ENCODE peak calls at places on chromosomes 4 and X, in five cellular contexts. E, T, Y, C and I are unnamed samples.

GRCh38 chr4:175671491-175671934 is 140.6 kb downstream of the GPM6A start:
- DNase-seq in E (no peak), T (peak; percentile 37), Y (no peak), C (no peak), I (no peak)

GRCh38 chr4:26047795-26048194 is 133.8 kb downstream of the SMIM20 start:
- DNase-seq in E (no peak), T (no peak), Y (no peak), C (no peak), I (no peak)

GRCh38 chrX:133337250-133337649 is 78.0 kb downstream of the GPC4 start:
- DNase-seq in E (no peak), T (no peak), Y (no peak), C (no peak), I (no peak)

GRCh38 chr4:25440478-25441030 is 63.5 kb downstream of the ANAPC4 start:
- DNase-seq in E (no peak), T (peak; percentile 86), Y (no peak), C (no peak), I (no peak)

GRCh38 chr4:180617203-180617602 is 1626.0 kb upstream of the TENM3 start:
- DNase-seq in E (no peak), T (peak; percentile 35), Y (no peak), C (no peak), I (no peak)

GRCh38 chr4:30429813-30430466 is 290.2 kb upstream of the PCDH7 start:
- DNase-seq in E (no peak), T (peak; percentile 56), Y (no peak), C (no peak), I (no peak)

GRCh38 chrX:13669246-13669689 is 16.3 kb downstream of the TCEANC start:
- DNase-seq in E (peak; percentile 82), T (peak; percentile 95), Y (no peak), C (peak; percentile 28), I (peak; percentile 15)

GRCh38 chr4:99885063-99885664 is 9.1 kb downstream of the LAMTOR3 start:
- DNase-seq in E (peak; percentile 57), T (peak; percentile 61), Y (peak; percentile 18), C (peak; percentile 32), I (peak; percentile 4)

GRCh38 chrX:133776072-133776471 is 209.3 kb downstream of the GPC3 start:
- DNase-seq in E (peak; percentile 64), T (no peak), Y (peak; percentile 20), C (peak; percentile 3), I (no peak)

GRCh38 chrX:69222103-69223090 is 57.1 kb upstream of the PJA1 start:
- DNase-seq in E (peak; percentile 80), T (peak; percentile 85), Y (peak; percentile 78), C (peak; percentile 58), I (peak; percentile 60)

GRCh38 chr4:52864816-52865215 is 2.7 kb downstream of the RASL11B start:
- DNase-seq in E (no peak), T (peak; percentile 88), Y (no peak), C (no peak), I (peak; percentile 57)

GRCh38 chr4:123399638-123400358 is 3.2 kb downstream of the SPRY1 start:
- DNase-seq in E (no peak), T (no peak), Y (no peak), C (no peak), I (no peak)

GRCh38 chr4:150136036-150136435 is 57.8 kb downstream of the DCLK2 start:
- DNase-seq in E (no peak), T (no peak), Y (no peak), C (no peak), I (no peak)

GRCh38 chrX:42135583-42136228 is 212.4 kb upstream of the CASK start:
- DNase-seq in E (no peak), T (no peak), Y (no peak), C (no peak), I (no peak)

GRCh38 chr4:169987327-169988228 is 38.6 kb downstream of the MFAP3L start:
- DNase-seq in E (no peak), T (no peak), Y (no peak), C (no peak), I (no peak)

GRCh38 chrX:109475174-109475891 is 6.6 kb downstream of the GUCY2F start:
- DNase-seq in E (peak; percentile 34), T (peak; percentile 62), Y (peak; percentile 3), C (peak; percentile 32), I (peak; percentile 15)

GRCh38 chr4:77153016-77153415 is 4.0 kb upstream of the CCNG2 start:
- DNase-seq in E (no peak), T (no peak), Y (no peak), C (no peak), I (no peak)

GRCh38 chr4:11585506-11585905 is 156.8 kb upstream of the HS3ST1 start:
- DNase-seq in E (no peak), T (no peak), Y (no peak), C (no peak), I (peak; percentile 5)

GRCh38 chr4:154010377-154010776 is 221.5 kb upstream of the SFRP2 start:
- DNase-seq in E (no peak), T (no peak), Y (no peak), C (no peak), I (no peak)

GRCh38 chrX:107298276-107298675 is 91.9 kb downstream of the DNAAF6 start:
- DNase-seq in E (no peak), T (no peak), Y (no peak), C (no peak), I (no peak)

GRCh38 chr4:33837043-33837442 is 2407.3 kb downstream of the ARAP2 start:
- DNase-seq in E (no peak), T (peak; percentile 71), Y (no peak), C (no peak), I (no peak)

GRCh38 chr4:145618210-145618911 is 824 bp upstream of the MMAA start:
- DNase-seq in E (peak; percentile 27), T (no peak), Y (no peak), C (no peak), I (no peak)

GRCh38 chr4:177728361-177729152 is 286.3 kb upstream of the AGA start:
- DNase-seq in E (no peak), T (no peak), Y (no peak), C (no peak), I (no peak)

GRCh38 chr4:78885598-78885997 is 53.6 kb downstream of the PAQR3 start:
- DNase-seq in E (no peak), T (peak; percentile 44), Y (no peak), C (no peak), I (no peak)

GRCh38 chr4:135368826-135369225 is 1167.2 kb upstream of the PABPC4L start:
- DNase-seq in E (no peak), T (peak; percentile 5), Y (no peak), C (no peak), I (no peak)

GRCh38 chr4:87961993-87962791 is 13.3 kb upstream of the SPP1 start:
- DNase-seq in E (no peak), T (peak; percentile 68), Y (no peak), C (no peak), I (no peak)

GRCh38 chr4:141609243-141609642 is 27.1 kb upstream of the IL15 start:
- DNase-seq in E (no peak), T (peak; percentile 10), Y (no peak), C (no peak), I (no peak)

GRCh38 chr4:153222790-153223417 is 18.7 kb downstream of the TRIM2 start:
- DNase-seq in E (no peak), T (peak; percentile 76), Y (no peak), C (peak; percentile 11), I (no peak)

GRCh38 chr4:173498771-173499170 is 31.3 kb downstream of the HAND2 start:
- DNase-seq in E (no peak), T (no peak), Y (no peak), C (no peak), I (no peak)

GRCh38 chr4:7747062-7747385 is 192.6 kb downstream of the AFAP1 start:
- DNase-seq in E (no peak), T (no peak), Y (no peak), C (no peak), I (no peak)

GRCh38 chr4:110630621-110631402 is 7.9 kb upstream of the PITX2 start:
- DNase-seq in E (no peak), T (no peak), Y (no peak), C (no peak), I (no peak)

GRCh38 chr4:153260553-153261306 is 56.5 kb downstream of the TRIM2 start:
- DNase-seq in E (no peak), T (no peak), Y (no peak), C (no peak), I (no peak)

GRCh38 chrX:28120076-28120475 is 138.8 kb upstream of the DCAF8L1 start:
- DNase-seq in E (no peak), T (no peak), Y (no peak), C (no peak), I (no peak)

GRCh38 chr4:173171098-173171497 is 2.5 kb downstream of the GALNT7 start:
- DNase-seq in E (no peak), T (peak; percentile 50), Y (peak; percentile 41), C (peak; percentile 27), I (peak; percentile 3)

GRCh38 chrX:49041683-49042529 is 1.3 kb downstream of the TFE3 start:
- DNase-seq in E (peak; percentile 32), T (peak; percentile 45), Y (no peak), C (peak; percentile 8), I (no peak)

GRCh38 chrX:115449742-115450141 is 111.2 kb upstream of the PLS3 start:
- DNase-seq in E (no peak), T (peak; percentile 17), Y (no peak), C (no peak), I (no peak)